ENCODE peak calls at places on chromosomes 7 and 10, in nine cellular contexts. S, Z, M, N, V, U, F, B and A are unnamed samples.

GRCh38 chr10:77793831-77794230 is 132.7 kb downstream of the DLG5 start:
- DNase-seq in Z (no peak), S (no peak), U (no peak), F (no peak), M (no peak), N (no peak), V (no peak), B (no peak), A (no peak)

GRCh38 chr7:48182736-48183369 is 11.6 kb downstream of the ABCA13 start:
- DNase-seq in S (no peak), B (peak; percentile 56), N (peak; percentile 39), Z (no peak), U (peak; percentile 21), V (no peak), M (peak; percentile 28), F (peak; percentile 25), A (peak; percentile 3)

GRCh38 chr7:112290065-112290464 is 83.6 kb downstream of the ZNF277 start:
- DNase-seq in V (no peak), B (peak; percentile 7), S (no peak), M (peak; percentile 42), F (no peak), N (peak; percentile 10), U (peak; percentile 3), Z (no peak), A (no peak)

GRCh38 chr7:137597856-137598255 is 248.9 kb downstream of the DGKI start:
- DNase-seq in B (peak; percentile 36), N (no peak), F (no peak), M (no peak), V (no peak), Z (no peak), S (no peak), U (no peak), A (no peak)

GRCh38 chr10:23281044-23281433 is 63.6 kb downstream of the C10orf67 start:
- DNase-seq in M (no peak), B (no peak), N (no peak), V (no peak), F (no peak), Z (no peak), S (no peak), U (no peak), A (no peak)

GRCh38 chr10:123573236-123574147 is 92.7 kb upstream of the GPR26 start:
- DNase-seq in F (peak; percentile 86), Z (no peak), N (no peak), U (no peak), M (peak; percentile 82), V (no peak), B (peak; percentile 50), S (peak; percentile 17), A (peak; percentile 27)

GRCh38 chr7:102819151-102819550 is 70.4 kb downstream of the FAM185A start:
- DNase-seq in F (no peak), S (no peak), U (no peak), N (no peak), B (no peak), V (no peak), Z (no peak), M (no peak), A (no peak)

GRCh38 chr7:13032524-13032923 is 345.1 kb downstream of the ARL4A start:
- DNase-seq in N (no peak), U (no peak), S (peak; percentile 19), F (no peak), Z (no peak), B (no peak), M (no peak), V (no peak), A (peak; percentile 53)

GRCh38 chr7:4633012-4633411 is 49.1 kb upstream of the FOXK1 start:
- DNase-seq in M (peak; percentile 84), F (peak; percentile 80), B (peak; percentile 72), S (no peak), V (no peak), Z (no peak), U (no peak), N (no peak), A (no peak)

GRCh38 chr10:35194471-35194870 is 67.8 kb downstream of the CREM start:
- DNase-seq in B (no peak), N (no peak), M (no peak), U (no peak), V (no peak), Z (no peak), F (no peak), S (no peak), A (no peak)

GRCh38 chr10:67666416-67667043 is 29.5 kb downstream of the CTNNA3 start:
- DNase-seq in Z (no peak), B (peak; percentile 21), F (peak; percentile 47), V (peak; percentile 39), S (no peak), N (no peak), U (no peak), M (peak; percentile 24), A (no peak)

GRCh38 chr10:55410415-55410885 is 609.4 kb upstream of the PCDH15 start:
- DNase-seq in U (no peak), F (peak; percentile 9), M (peak; percentile 36), S (peak; percentile 87), Z (no peak), N (no peak), B (peak; percentile 1), V (peak; percentile 90), A (peak; percentile 82)

GRCh38 chr7:6423942-6424701 is 23.6 kb downstream of the DAGLB start:
- DNase-seq in N (no peak), S (no peak), V (peak; percentile 58), Z (no peak), U (no peak), M (peak; percentile 76), B (no peak), F (peak; percentile 57), A (no peak)

GRCh38 chr10:77836299-77836820 is 90.2 kb downstream of the DLG5 start:
- DNase-seq in U (peak; percentile 69), V (peak; percentile 70), S (no peak), F (no peak), M (peak; percentile 64), Z (peak; percentile 36), B (no peak), N (peak; percentile 59), A (no peak)

GRCh38 chr7:19079066-19079465 is 38.4 kb downstream of the TWIST1 start:
- DNase-seq in N (no peak), M (peak; percentile 63), B (peak; percentile 55), Z (no peak), V (no peak), S (no peak), U (peak; percentile 84), F (peak; percentile 75), A (no peak)

GRCh38 chr7:42572561-42572960 is 335.6 kb upstream of the GLI3 start:
- DNase-seq in B (no peak), M (no peak), U (no peak), N (no peak), V (no peak), F (no peak), Z (no peak), S (no peak), A (no peak)

GRCh38 chr10:1464866-1465265 is 272.5 kb downstream of the ADARB2 start:
- DNase-seq in U (no peak), B (no peak), Z (no peak), V (no peak), S (peak; percentile 54), M (no peak), F (no peak), N (no peak), A (no peak)

GRCh38 chr10:7243139-7243538 is 167.7 kb downstream of the SFMBT2 start:
- DNase-seq in B (no peak), U (no peak), V (no peak), F (no peak), N (no peak), Z (no peak), S (no peak), M (no peak), A (no peak)

GRCh38 chr10:124697443-124697836 is 46.7 kb downstream of the FAM53B start:
- DNase-seq in V (no peak), N (no peak), Z (no peak), B (no peak), S (no peak), M (no peak), U (no peak), F (no peak), A (no peak)

GRCh38 chr10:78579995-78580394 is 488.8 kb upstream of the ZMIZ1 start:
- DNase-seq in F (peak; percentile 29), M (no peak), Z (no peak), N (no peak), U (no peak), B (no peak), S (peak; percentile 95), V (peak; percentile 94), A (peak; percentile 91)

GRCh38 chr10:11009471-11010308 is 8.0 kb upstream of the CELF2 start:
- DNase-seq in V (no peak), U (peak; percentile 5), N (no peak), S (no peak), Z (no peak), F (peak; percentile 40), M (peak; percentile 54), B (peak; percentile 19), A (no peak)

GRCh38 chr10:88994034-88994433 is 3.4 kb downstream of the FAS start:
- DNase-seq in M (peak; percentile 36), Z (no peak), U (no peak), V (no peak), N (no peak), S (no peak), B (peak; percentile 37), F (no peak), A (no peak)

GRCh38 chr7:123440202-123440601 is 94.2 kb downstream of the IQUB start:
- DNase-seq in V (no peak), Z (no peak), B (no peak), N (no peak), S (no peak), F (no peak), U (no peak), M (no peak), A (no peak)

GRCh38 chr10:24929056-24929544 is 23.3 kb downstream of the PRTFDC1 start:
- DNase-seq in U (peak; percentile 89), B (no peak), Z (no peak), S (no peak), V (no peak), N (peak; percentile 63), M (no peak), F (no peak), A (no peak)

GRCh38 chr10:22251751-22252285 is 34.0 kb upstream of the EBLN1 start:
- DNase-seq in N (no peak), V (peak; percentile 73), U (peak; percentile 61), F (peak; percentile 55), S (peak; percentile 83), M (peak; percentile 37), Z (peak; percentile 50), B (peak; percentile 25), A (peak; percentile 33)

GRCh38 chr7:129617178-129617577 is 5.7 kb downstream of the NRF1 start:
- DNase-seq in S (no peak), N (no peak), M (no peak), F (no peak), V (no peak), U (no peak), B (no peak), Z (no peak), A (no peak)

GRCh38 chr10:103154464-103155299 is 38.4 kb downstream of the NT5C2 start:
- DNase-seq in N (no peak), B (no peak), F (no peak), M (peak; percentile 27), U (peak; percentile 12), Z (no peak), S (no peak), V (no peak), A (no peak)

GRCh38 chr7:51263631-51264484 is 52.8 kb downstream of the COBL start:
- DNase-seq in V (no peak), F (no peak), M (peak; percentile 49), U (no peak), B (no peak), Z (no peak), S (no peak), N (no peak), A (no peak)

GRCh38 chr7:99679032-99679399 is 780 bp downstream of the CYP3A5 start:
- DNase-seq in S (no peak), U (no peak), N (no peak), Z (no peak), M (peak; percentile 64), F (peak; percentile 42), V (no peak), B (peak; percentile 86), A (no peak)

GRCh38 chr10:79079490-79080355 is 11.0 kb downstream of the ZMIZ1 start:
- DNase-seq in F (peak; percentile 60), N (no peak), U (peak; percentile 47), S (no peak), Z (no peak), M (no peak), B (peak; percentile 80), V (no peak), A (no peak)

GRCh38 chr10:77220150-77220549 is 417.5 kb downstream of the KCNMA1 start:
- DNase-seq in F (no peak), Z (no peak), B (no peak), U (no peak), V (no peak), M (no peak), N (no peak), S (no peak), A (no peak)